ENCODE peak calls at places on chromosomes 5 and 9, in seven cellular contexts. I, H, A, W, X, D and S are unnamed samples. For H3K9me3 and H3K4me1, the result is how much of the 10 kb centered on the place peaks cover.

GRCh38 chr5:154513669-154514084 is 35.6 kb upstream of the HAND1 start:
- DNase-seq in I (no peak), H (no peak), A (peak), W (no peak), X (no peak), D (no peak), S (peak)

GRCh38 chr9:84139296-84140100 is 158.9 kb downstream of the RMI1 start:
- DNase-seq in I (no peak), H (no peak), A (peak), W (peak), X (no peak), D (no peak), S (peak)

GRCh38 chr5:63053019-63053638 is 474.5 kb downstream of the LRRC70 start:
- DNase-seq in I (no peak), H (no peak), A (peak), W (no peak), X (peak), D (no peak), S (no peak)

GRCh38 chr5:160155017-160155725 is 35.9 kb upstream of the PWWP2A start:
- DNase-seq in I (no peak), H (no peak), A (no peak), W (no peak), X (no peak), D (no peak), S (no peak)

GRCh38 chr9:128555180-128555721 is 2.9 kb downstream of the SPTAN1 start:
- DNase-seq in I (no peak), H (no peak), A (peak), W (no peak), X (no peak), D (peak), S (peak)

GRCh38 chr5:178163772-178164735 is 10.4 kb upstream of the NHP2 start:
- DNase-seq in I (peak), H (peak), A (peak), W (peak), X (peak), D (peak), S (peak)

GRCh38 chr9:129945314-129945713 is 97.7 kb downstream of the FNBP1 start:
- DNase-seq in I (no peak), H (no peak), A (no peak), W (no peak), X (no peak), D (no peak), S (no peak)

GRCh38 chr5:62558941-62559340 is 19.7 kb upstream of the LRRC70 start:
- DNase-seq in I (no peak), H (no peak), A (no peak), W (no peak), X (no peak), D (no peak), S (no peak)

GRCh38 chr9:2662496-2662895 is 40.9 kb downstream of the VLDLR start:
- DNase-seq in I (no peak), H (peak), A (no peak), W (no peak), X (no peak), D (no peak), S (no peak)

GRCh38 chr5:36367524-36367923 is 65.8 kb upstream of the RANBP3L start:
- DNase-seq in I (no peak), H (no peak), A (peak), W (no peak), X (no peak), D (no peak), S (peak)

GRCh38 chr5:41094871-41095270 is 23.7 kb upstream of the MROH2B start:
- DNase-seq in I (no peak), H (no peak), A (peak), W (no peak), X (no peak), D (peak), S (peak)

GRCh38 chr5:180127682-180128670 is 56.4 kb upstream of the RNF130 start:
- DNase-seq in I (peak), H (no peak), A (no peak), W (no peak), X (no peak), D (no peak), S (no peak)

GRCh38 chr9:136020206-136020605 is 59.0 kb upstream of the UBAC1 start:
- DNase-seq in I (peak), H (peak), A (no peak), W (no peak), X (no peak), D (no peak), S (no peak)

GRCh38 chr5:98786178-98786853 is 12.9 kb downstream of the RGMB start:
- DNase-seq in I (no peak), H (no peak), A (peak), W (no peak), X (no peak), D (no peak), S (peak)

DNA sequence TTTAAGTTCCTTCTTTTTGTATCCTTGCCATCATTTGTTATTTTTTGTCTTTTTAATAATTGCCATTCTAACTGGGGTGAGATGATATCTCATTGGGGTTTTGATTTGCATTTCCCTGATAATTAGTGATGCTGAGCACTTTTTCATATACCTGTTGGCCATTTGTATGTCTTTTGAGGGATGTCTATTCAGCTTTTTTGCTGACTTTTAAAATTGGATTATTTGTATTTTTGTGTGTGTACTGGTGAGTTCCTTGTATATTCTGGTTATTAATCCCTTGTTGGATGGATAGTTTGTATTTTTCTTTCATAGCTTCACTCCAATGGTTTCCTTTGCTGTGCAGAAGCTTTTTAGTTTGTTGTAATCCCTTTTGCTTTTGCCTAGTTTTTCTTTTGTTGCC is 19.1 kb downstream of the RCL1 start:
- DNase-seq in I (no peak), H (no peak), A (no peak), W (no peak), X (no peak), D (no peak), S (no peak)
- H3K9me3 ChIP-seq in I (under half), H (under half), A (under half), W (under half), X (under half), D (under half), S (under half)

DNA sequence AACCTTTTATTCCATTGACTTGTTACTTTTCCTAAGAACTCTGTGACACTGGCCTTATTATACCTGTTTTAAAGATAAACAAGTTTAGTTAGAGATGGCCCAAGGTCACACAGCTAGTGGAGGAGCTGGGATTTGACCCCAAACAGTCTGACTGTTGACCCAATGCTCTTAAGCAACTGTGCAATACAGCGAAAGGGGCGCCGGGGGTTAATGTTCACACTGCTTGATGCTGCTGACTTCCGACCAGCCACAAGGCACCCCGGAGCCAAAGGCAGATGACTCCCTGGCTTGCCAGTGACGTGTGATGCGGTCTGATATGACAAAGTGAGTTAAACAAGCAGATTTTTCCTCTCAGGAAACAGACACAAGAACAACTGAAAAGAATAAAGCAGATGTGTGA is 23.9 kb downstream of the PIK3R1 start:
- DNase-seq in I (peak), H (peak), A (peak), W (peak), X (peak), D (no peak), S (peak)
- H3K4me1 ChIP-seq in I (half or more), H (under half), A (under half), W (half or more), X (half or more), D (under half), S (under half)

GRCh38 chr5:80255752-80256479 is at the start of gene SERINC5:
- DNase-seq in I (peak), H (peak), A (peak), W (peak), X (peak), D (peak), S (peak)
- TF ChIP-seq CTCF in I (peak), H (no peak), A (no peak), W (no peak), X (peak), D (no peak), S (no peak)

GRCh38 chr5:162190-162564 is 29.1 kb upstream of the LRRC14B start:
- DNase-seq in I (no peak), H (no peak), A (no peak), W (no peak), X (no peak), D (no peak), S (no peak)

GRCh38 chr5:163338-163620 is 28.0 kb upstream of the LRRC14B start:
- DNase-seq in I (peak), H (peak), A (no peak), W (no peak), X (peak), D (no peak), S (no peak)

GRCh38 chr5:163841-164240 is 27.5 kb upstream of the LRRC14B start:
- DNase-seq in I (peak), H (no peak), A (no peak), W (no peak), X (no peak), D (no peak), S (no peak)

GRCh38 chr5:161541-162110 is 29.7 kb upstream of the LRRC14B start:
- DNase-seq in I (peak), H (peak), A (no peak), W (no peak), X (no peak), D (no peak), S (no peak)

GRCh38 chr5:162565-163337 is 28.5 kb upstream of the LRRC14B start:
- DNase-seq in I (peak), H (peak), A (no peak), W (no peak), X (no peak), D (no peak), S (no peak)
- H3K9me3 ChIP-seq in I (under half), H (under half), A (under half), W (under half), X (under half), D (under half), S (under half)

DNA sequence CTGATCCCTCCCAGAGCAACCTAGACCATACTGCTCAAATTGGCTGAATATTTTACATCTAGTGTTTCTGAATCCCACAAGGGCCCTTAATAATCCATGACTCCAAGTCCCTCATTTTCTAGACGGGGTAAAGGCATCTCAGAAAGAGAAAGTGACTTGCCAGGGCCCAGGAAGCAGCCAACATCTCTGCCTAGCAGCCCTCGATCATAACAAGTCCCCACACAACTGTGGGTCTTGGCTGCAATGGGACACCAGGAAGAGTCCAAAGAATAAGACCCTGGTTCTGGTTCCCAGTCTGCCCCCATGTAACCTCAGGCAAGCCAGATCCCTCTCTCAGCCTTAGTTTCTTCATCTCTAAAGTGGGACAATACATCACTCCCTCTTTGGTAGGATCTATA is 6.3 kb downstream of the ANXA6 start:
- DNase-seq in I (no peak), H (no peak), A (no peak), W (no peak), X (no peak), D (no peak), S (no peak)
- H3K4me1 ChIP-seq in I (half or more), H (under half), A (half or more), W (half or more), X (half or more), D (under half), S (under half)

GRCh38 chr9:38700695-38701094 is 19.2 kb downstream of the FAM240B start:
- DNase-seq in I (no peak), H (no peak), A (peak), W (no peak), X (no peak), D (no peak), S (peak)
- TF ChIP-seq CTCF in I (no peak), H (no peak), A (no peak), W (no peak), X (no peak), D (no peak), S (no peak)

DNA sequence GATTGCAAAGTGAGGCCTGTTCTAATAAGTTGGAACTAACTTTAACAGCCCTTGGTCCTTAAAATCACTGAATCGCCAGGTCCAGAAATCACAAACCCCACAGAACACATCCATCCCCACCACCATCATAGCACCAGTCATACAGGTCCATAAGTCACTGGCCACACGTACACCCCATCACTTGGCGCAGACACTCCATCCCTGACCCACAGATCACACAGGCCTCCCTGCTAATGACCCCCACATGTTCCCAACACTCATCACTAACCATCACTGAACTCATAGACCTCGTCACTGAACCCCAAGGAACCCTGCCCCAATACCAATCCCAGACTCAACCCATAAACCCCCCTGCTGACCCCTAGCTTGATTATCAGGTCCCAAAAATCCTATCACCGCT is 41.2 kb upstream of the ZNF300 start:
- DNase-seq in I (no peak), H (no peak), A (peak), W (no peak), X (no peak), D (no peak), S (peak)
- H3K9me3 ChIP-seq in I (half or more), H (under half), A (under half), W (half or more), X (under half), D (under half), S (under half)

GRCh38 chr9:131257266-131258025 is 18.9 kb downstream of the FAM78A start:
- DNase-seq in I (peak), H (no peak), A (no peak), W (no peak), X (peak), D (no peak), S (no peak)
- H3K4me1 ChIP-seq in I (half or more), H (under half), A (under half), W (under half), X (half or more), D (under half), S (under half)

DNA sequence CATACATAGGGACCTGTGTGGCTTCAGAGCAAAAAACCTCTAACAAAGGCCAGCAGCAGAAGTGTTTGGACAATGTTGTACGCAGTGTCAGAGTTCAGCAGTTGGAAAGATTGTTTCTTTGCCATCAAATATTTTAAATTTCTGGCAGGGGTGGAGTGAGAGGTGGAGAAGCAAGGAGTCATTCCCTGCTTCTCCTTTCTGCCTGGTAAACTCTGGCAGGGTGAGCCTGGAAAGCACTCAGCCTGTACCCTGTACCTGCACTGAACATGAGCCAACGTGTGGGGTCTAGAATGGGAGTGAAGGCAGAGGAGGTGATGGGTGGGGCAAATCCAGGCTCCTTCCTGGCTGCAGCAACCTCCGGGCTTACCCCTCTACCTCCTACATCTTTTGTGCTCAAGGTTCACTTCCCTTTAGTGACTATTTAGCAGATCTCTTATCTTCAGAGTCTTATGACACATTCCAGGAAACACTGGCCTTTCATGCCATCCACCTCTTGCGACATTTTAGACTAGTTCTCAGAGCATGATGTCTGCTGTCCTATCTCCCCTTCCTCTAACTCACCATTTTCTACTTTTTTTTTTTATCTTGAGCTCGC is 445.0 kb upstream of the PIK3R1 start:
- DNase-seq in I (no peak), H (no peak), A (peak), W (no peak), X (no peak), D (no peak), S (peak)
- TF ChIP-seq CTCF in I (no peak), H (no peak), A (no peak), W (no peak), X (no peak), D (no peak), S (no peak)